ENCODE peak calls at places on chromosomes 1 and 21, in four cellular contexts. Q is brain pericyte, J is choroid plexus epithelial cell, E is AG09309. L is an unnamed sample.
A peak's percentile ranks its signal among the peaks of the same experiment; 100 is the strongest.

GRCh38 chr1:61318319-61319125 is 236.2 kb downstream of the NFIA start:
- DNase-seq in J (peak; percentile 81), E (peak; percentile 37), Q (no peak), L (peak; percentile 14)

GRCh38 chr1:54537611-54538010 is 10.4 kb upstream of the ACOT11 start:
- DNase-seq in Q (no peak), J (no peak), E (no peak), L (no peak)

GRCh38 chr1:81920245-81920740 is 119.6 kb downstream of the ADGRL2 start:
- DNase-seq in E (no peak), J (peak; percentile 63), Q (peak; percentile 10), L (no peak)

GRCh38 chr1:218537131-218537904 is 192.2 kb downstream of the TGFB2 start:
- DNase-seq in J (peak; percentile 87), Q (no peak), E (peak; percentile 54), L (no peak)

GRCh38 chr1:93448292-93448982 is 519 bp downstream of the FNBP1L start:
- DNase-seq in J (no peak), E (no peak), Q (no peak), L (peak; percentile 87)

GRCh38 chr1:227785812-227786608 is 29.5 kb upstream of the PRSS38 start:
- DNase-seq in J (no peak), Q (no peak), E (no peak), L (no peak)

GRCh38 chr1:183515002-183515689 is 42.8 kb downstream of the SMG7 start:
- DNase-seq in E (peak; percentile 46), J (peak; percentile 80), Q (no peak), L (no peak)

GRCh38 chr1:43509007-43509739 is 21.5 kb upstream of the PTPRF start:
- DNase-seq in E (no peak), J (no peak), Q (no peak), L (no peak)

GRCh38 chr21:46434322-46434958 is 24.3 kb upstream of the DIP2A start:
- DNase-seq in J (no peak), E (no peak), Q (no peak), L (no peak)

GRCh38 chr1:56080123-56080522 is 499.2 kb downstream of the PLPP3 start:
- DNase-seq in Q (no peak), E (no peak), J (no peak), L (no peak)

GRCh38 chr1:8702121-8702520 is 115.3 kb downstream of the RERE start:
- DNase-seq in E (no peak), Q (no peak), J (peak; percentile 32), L (peak; percentile 61)

GRCh38 chr1:169680377-169681019 is 30.9 kb downstream of the SELL start:
- DNase-seq in Q (no peak), E (no peak), J (no peak), L (no peak)

GRCh38 chr1:29779146-29779545 is 542.8 kb downstream of the PTPRU start:
- DNase-seq in E (no peak), J (no peak), Q (no peak), L (no peak)

GRCh38 chr1:186500804-186501203 is 39.9 kb upstream of the PDC start:
- DNase-seq in E (no peak), J (no peak), Q (no peak), L (no peak)

GRCh38 chr1:182259963-182260362 is 131.6 kb downstream of the GLUL start:
- DNase-seq in Q (no peak), E (no peak), J (no peak), L (no peak)

GRCh38 chr1:235315173-235315572 is 12.8 kb downstream of the ARID4B start:
- DNase-seq in E (no peak), Q (no peak), J (no peak), L (no peak)

GRCh38 chr1:18147672-18148071 is 40.1 kb downstream of the IGSF21 start:
- DNase-seq in E (no peak), J (no peak), Q (no peak), L (no peak)

GRCh38 chr1:236100799-236101198 is 35.9 kb upstream of the NID1 start:
- DNase-seq in J (no peak), E (no peak), Q (no peak), L (no peak)

GRCh38 chr1:110628356-110629105 is 22.4 kb upstream of the KCNA2 start:
- DNase-seq in J (no peak), Q (no peak), E (no peak), L (no peak)

GRCh38 chr1:202966006-202966904 is 802 bp downstream of the CYB5R1 start:
- DNase-seq in E (no peak), J (no peak), Q (no peak), L (peak; percentile 35)

GRCh38 chr1:21939650-21940374 is 2.7 kb upstream of the HSPG2 start:
- DNase-seq in Q (no peak), J (peak; percentile 93), E (peak; percentile 94), L (peak; percentile 88)

GRCh38 chr1:210074904-210075303 is 136.9 kb downstream of the SYT14 start:
- DNase-seq in Q (no peak), E (no peak), J (no peak), L (no peak)

GRCh38 chr1:178960781-178961180 is 64.9 kb upstream of the FAM20B start:
- DNase-seq in J (no peak), E (no peak), Q (no peak), L (no peak)

GRCh38 chr1:201471772-201472171 is 2.8 kb upstream of the PHLDA3 start:
- DNase-seq in E (no peak), J (no peak), Q (no peak), L (no peak)

GRCh38 chr1:50703240-50703639 is 256.8 kb downstream of the FAF1 start:
- DNase-seq in J (no peak), E (no peak), Q (no peak), L (no peak)

GRCh38 chr1:201769072-201769471 is 59.9 kb upstream of the IPO9 start:
- DNase-seq in Q (no peak), J (no peak), E (no peak), L (no peak)

GRCh38 chr1:97364086-97364485 is 556.7 kb downstream of the DPYD start:
- DNase-seq in J (peak; percentile 63), Q (no peak), E (peak; percentile 14), L (no peak)

GRCh38 chr1:41330588-41331545 is 30.4 kb upstream of the FOXO6 start:
- DNase-seq in E (no peak), Q (no peak), J (no peak), L (no peak)

GRCh38 chr1:234721476-234722266 is 111.7 kb upstream of the IRF2BP2 start:
- DNase-seq in E (peak; percentile 94), J (peak; percentile 95), Q (no peak), L (no peak)

GRCh38 chr1:118360817-118361216 is 175.8 kb upstream of the SPAG17 start:
- DNase-seq in E (peak; percentile 54), Q (no peak), J (peak; percentile 55), L (no peak)

GRCh38 chr1:108574008-108574407 is 14.1 kb downstream of the EEIG2 start:
- DNase-seq in Q (no peak), E (no peak), J (no peak), L (no peak)

GRCh38 chr1:236877661-236878060 is 82.6 kb downstream of the MTR start:
- DNase-seq in E (no peak), J (no peak), Q (no peak), L (no peak)

GRCh38 chr1:201756411-201756810 is 72.5 kb upstream of the IPO9 start:
- DNase-seq in E (no peak), J (peak; percentile 80), Q (no peak), L (no peak)

GRCh38 chr1:35763211-35763610 is 6.6 kb downstream of the CLSPN start:
- DNase-seq in J (peak; percentile 10), Q (no peak), E (no peak), L (no peak)

GRCh38 chr1:203906932-203907331 is 45.5 kb downstream of the SNRPE start:
- DNase-seq in Q (peak; percentile 20), E (peak; percentile 69), J (peak; percentile 95), L (no peak)

GRCh38 chr1:15409400-15410222 is at the start of gene EFHD2:
- DNase-seq in E (no peak), Q (no peak), J (peak; percentile 78), L (peak; percentile 92)

GRCh38 chr1:3333903-3334302 is 120.6 kb upstream of the ARHGEF16 start:
- DNase-seq in J (no peak), E (no peak), Q (no peak), L (peak; percentile 68)

GRCh38 chr1:53305650-53306049 is 22.2 kb downstream of the LRP8 start:
- DNase-seq in J (no peak), E (no peak), Q (no peak), L (no peak)

GRCh38 chr21:38323721-38324591 is 67.2 kb downstream of the KCNJ15 start:
- DNase-seq in Q (no peak), J (peak; percentile 88), E (peak; percentile 99), L (peak; percentile 11)

GRCh38 chr1:184061396-184062003 is 10.0 kb downstream of the TSEN15 start:
- DNase-seq in J (peak; percentile 96), Q (no peak), E (no peak), L (no peak)